ENCODE peak calls at places on chromosomes 5 and 9, in four cellular contexts. T, Z, C and W are unnamed samples.

GRCh38 chr5:151078490-151079262 is 2.2 kb downstream of the TNIP1 start:
- DNase-seq in Z (no peak), C (no peak), T (no peak), W (peak; percentile 53)

GRCh38 chr5:6043491-6044310 is 334.6 kb downstream of the MED10 start:
- DNase-seq in Z (no peak), C (no peak), T (no peak), W (no peak)

GRCh38 chr9:132424857-132425702 is 15.1 kb downstream of the CFAP77 start:
- DNase-seq in T (no peak), C (no peak), Z (no peak), W (no peak)

GRCh38 chr5:16013334-16014065 is 166.1 kb downstream of the MARCHF11 start:
- DNase-seq in C (no peak), Z (no peak), T (no peak), W (no peak)

GRCh38 chr5:31033295-31033694 is 160.2 kb upstream of the CDH6 start:
- DNase-seq in Z (no peak), T (no peak), C (no peak), W (no peak)

GRCh38 chr5:149166128-149166527 is 24.8 kb downstream of the ABLIM3 start:
- DNase-seq in Z (no peak), T (no peak), C (no peak), W (no peak)

GRCh38 chr5:178624626-178625546 is 2.0 kb downstream of the CLK4 start:
- DNase-seq in Z (peak; percentile 27), C (no peak), T (no peak), W (no peak)

GRCh38 chr5:111774525-111774924 is 17.5 kb upstream of the NREP start:
- DNase-seq in T (no peak), Z (no peak), C (peak; percentile 82), W (no peak)

GRCh38 chr9:13621871-13622564 is 342.5 kb upstream of the MPDZ start:
- DNase-seq in C (no peak), Z (no peak), T (no peak), W (no peak)

GRCh38 chr9:110426052-110426709 is 88.5 kb upstream of the TXNDC8 start:
- DNase-seq in T (no peak), C (no peak), Z (no peak), W (no peak)

GRCh38 chr5:98588225-98588624 is 185.2 kb upstream of the RGMB start:
- DNase-seq in Z (no peak), C (no peak), T (no peak), W (no peak)

GRCh38 chr5:178589180-178590140 is 733 bp downstream of the COL23A1 start:
- DNase-seq in T (no peak), C (peak; percentile 51), Z (peak; percentile 41), W (peak; percentile 43)

GRCh38 chr9:79578891-79579290 is 7.1 kb downstream of the TLE4 start:
- DNase-seq in C (no peak), T (no peak), Z (no peak), W (no peak)

GRCh38 chr9:107170801-107171200 is 112.3 kb upstream of the RAD23B start:
- DNase-seq in Z (no peak), C (no peak), T (no peak), W (no peak)

GRCh38 chr5:68368686-68369359 is 153.3 kb downstream of the PIK3R1 start:
- DNase-seq in Z (no peak), C (no peak), T (no peak), W (no peak)

GRCh38 chr9:101878734-101879133 is 140.3 kb upstream of the GRIN3A start:
- DNase-seq in Z (no peak), T (no peak), C (no peak), W (no peak)

GRCh38 chr9:99509900-99510299 is 287.8 kb downstream of the SEC61B start:
- DNase-seq in T (peak; percentile 12), C (no peak), Z (no peak), W (no peak)

GRCh38 chr9:105877719-105878118 is 183.4 kb downstream of the TMEM38B start:
- DNase-seq in C (no peak), Z (no peak), T (peak; percentile 9), W (no peak)

GRCh38 chr5:142439208-142439607 is 114.4 kb upstream of the SPRY4 start:
- DNase-seq in Z (no peak), T (no peak), C (no peak), W (no peak)
- TF ChIP-seq SPI1 in Z (no peak), T (no peak), C (no peak), W (no peak)

GRCh38 chr5:96652769-96653455 is 9.3 kb upstream of the CAST start:
- DNase-seq in C (no peak), Z (no peak), T (no peak), W (no peak)

GRCh38 chr5:96654209-96654608 is 8.0 kb upstream of the CAST start:
- DNase-seq in Z (no peak), C (no peak), T (no peak), W (no peak)

GRCh38 chr5:96655506-96655905 is 6.7 kb upstream of the CAST start:
- DNase-seq in T (no peak), C (no peak), Z (no peak), W (no peak)

GRCh38 chr5:96657068-96657467 is 5.1 kb upstream of the CAST start:
- DNase-seq in C (peak; percentile 32), T (peak; percentile 61), Z (peak; percentile 52), W (no peak)

DNA sequence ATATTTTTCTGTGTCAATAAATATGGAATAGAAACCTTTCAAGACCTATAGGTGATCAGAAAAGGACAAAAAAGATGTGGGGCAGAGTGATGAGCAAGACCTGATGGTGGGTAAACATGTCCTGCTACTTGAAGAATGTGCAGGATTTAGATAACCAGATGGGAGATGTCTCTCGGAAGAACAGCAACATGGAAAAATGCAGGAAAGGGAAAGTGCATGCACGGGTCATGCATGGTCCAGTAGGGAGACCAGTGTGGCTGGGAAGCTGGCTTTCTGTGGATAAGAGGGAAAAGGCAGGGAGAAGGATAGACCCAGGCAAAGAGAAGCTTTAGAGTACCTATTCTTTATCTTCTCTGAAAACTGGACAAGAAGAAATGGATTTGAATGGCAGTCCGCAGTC is 7.1 kb upstream of the CAST start:
- DNase-seq in Z (no peak), T (no peak), C (no peak), W (no peak)
- TF ChIP-seq SPI1 in Z (no peak), T (no peak), C (no peak), W (no peak)

DNA sequence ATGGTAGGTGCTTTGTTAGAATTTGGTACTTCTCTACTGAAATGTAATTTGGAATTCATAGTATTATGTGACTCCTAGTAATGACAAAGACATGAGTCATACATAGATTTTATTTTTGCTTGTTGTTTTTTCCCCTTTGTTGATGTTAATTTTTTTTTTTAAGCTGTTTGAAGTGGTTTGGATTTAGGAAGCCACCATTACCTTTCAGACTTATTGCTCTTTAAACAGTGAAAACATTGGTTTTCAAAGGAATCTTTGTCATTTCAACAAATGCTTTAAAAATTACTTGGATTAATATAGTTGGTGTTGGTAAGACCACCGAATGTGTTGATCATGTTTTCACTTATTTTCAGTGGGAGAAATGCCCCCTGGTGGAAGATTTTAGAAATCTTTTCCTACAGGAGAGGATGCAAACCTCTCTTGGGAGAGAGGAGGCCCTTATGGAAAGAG is 170.1 kb upstream of the PITX1 start:
- DNase-seq in Z (peak; percentile 38), T (no peak), C (no peak), W (no peak)
- TF ChIP-seq SPI1 in Z (no peak), T (no peak), C (no peak), W (no peak)

DNA sequence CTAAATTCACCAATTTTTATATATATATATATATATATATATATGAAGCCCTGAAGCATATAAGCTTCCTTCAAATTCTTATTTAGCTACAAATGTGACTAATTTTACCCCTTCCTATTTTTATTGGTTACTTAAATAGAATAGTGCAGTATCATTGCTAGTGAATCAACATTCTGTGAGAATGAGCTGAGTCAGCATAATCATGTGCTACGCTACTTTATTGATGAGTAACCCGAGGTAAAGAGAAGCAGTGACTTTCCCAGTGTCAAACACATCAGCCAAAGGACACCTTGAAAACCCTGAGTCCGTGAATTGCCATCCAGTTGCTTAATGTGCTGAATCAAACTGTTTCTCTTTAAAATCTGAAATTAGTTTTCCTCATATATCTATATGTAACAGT is 546.2 kb downstream of the DMRTA1 start:
- DNase-seq in T (no peak), Z (no peak), C (no peak), W (no peak)
- TF ChIP-seq SPI1 in T (no peak), Z (no peak), C (no peak), W (no peak)

GRCh38 chr9:90864779-90865178 is 63.2 kb downstream of the SYK start:
- DNase-seq in Z (no peak), T (no peak), C (no peak), W (no peak)
- TF ChIP-seq SPI1 in Z (no peak), T (no peak), C (no peak), W (no peak)

GRCh38 chr9:26262431-26262830 is 584.2 kb upstream of the TUSC1 start:
- DNase-seq in Z (no peak), T (no peak), C (no peak), W (no peak)

GRCh38 chr9:26260238-26260637 is 582.0 kb upstream of the TUSC1 start:
- DNase-seq in T (no peak), C (no peak), Z (no peak), W (no peak)

GRCh38 chr9:26263451-26263850 is 585.2 kb upstream of the TUSC1 start:
- DNase-seq in C (no peak), T (no peak), Z (no peak), W (no peak)

GRCh38 chr9:26264709-26265601 is 586.7 kb upstream of the TUSC1 start:
- DNase-seq in Z (no peak), T (no peak), C (no peak), W (no peak)

GRCh38 chr9:26261503-26262330 is 583.5 kb upstream of the TUSC1 start:
- DNase-seq in C (no peak), T (no peak), Z (no peak), W (no peak)
- TF ChIP-seq SPI1 in C (no peak), T (no peak), Z (no peak), W (no peak)

GRCh38 chr5:117657591-117657990 is 1083.0 kb upstream of the SEMA6A start:
- DNase-seq in C (no peak), T (no peak), Z (no peak), W (no peak)
- TF ChIP-seq SPI1 in C (no peak), T (no peak), Z (no peak), W (no peak)

GRCh38 chr5:78626009-78626571 is 22.5 kb downstream of the LHFPL2 start:
- DNase-seq in Z (no peak), C (no peak), T (no peak), W (no peak)
- TF ChIP-seq SPI1 in Z (no peak), C (no peak), T (no peak), W (no peak)

GRCh38 chr5:136926073-136926472 is 560.7 kb upstream of the TRPC7 start:
- DNase-seq in Z (no peak), C (no peak), T (no peak), W (no peak)

GRCh38 chr5:136924490-136924889 is 559.1 kb upstream of the TRPC7 start:
- DNase-seq in T (no peak), Z (no peak), C (no peak), W (no peak)
- TF ChIP-seq SPI1 in T (no peak), Z (no peak), C (no peak), W (no peak)